ENCODE peak calls at places on chromosomes 11 and 22, in nine cellular contexts. I is GM23338, K is left lung, M is tibial nerve, Y is AG09319, D is left ventricle myocardium inferior, B is endothelial cell, L is WTC11, T is B cell. X is an unnamed sample.

GRCh38 chr22:33654173-33654890 is 265.9 kb downstream of the LARGE1 start:
- DNase-seq in M (no peak), T (no peak), D (no peak), Y (no peak), I (peak; percentile 52), B (peak; percentile 16), L (no peak), K (no peak), X (no peak)

GRCh38 chr11:75520688-75521087 is 5.1 kb downstream of the GDPD5 start:
- DNase-seq in B (no peak), Y (no peak), T (no peak), L (no peak), K (no peak), D (no peak), M (no peak), I (no peak), X (no peak)

GRCh38 chr11:113895367-113896155 is 9.0 kb upstream of the HTR3B start:
- DNase-seq in Y (no peak), D (no peak), K (no peak), B (no peak), I (peak; percentile 58), L (no peak), T (no peak), M (no peak), X (no peak)

GRCh38 chr11:76355172-76355571 is 25.8 kb downstream of the THAP12 start:
- DNase-seq in I (no peak), K (no peak), Y (no peak), L (no peak), B (no peak), M (no peak), D (no peak), T (no peak), X (no peak)

GRCh38 chr11:97015327-97015726 is 625.5 kb downstream of the JRKL start:
- DNase-seq in K (no peak), B (no peak), I (no peak), L (no peak), T (no peak), D (no peak), M (no peak), Y (no peak), X (no peak)

GRCh38 chr11:20840341-20840740 is 171.0 kb downstream of the NELL1 start:
- DNase-seq in Y (no peak), K (no peak), I (no peak), L (no peak), T (no peak), M (no peak), D (no peak), B (no peak), X (no peak)

GRCh38 chr11:57680552-57680874 is 12.6 kb downstream of the ZDHHC5 start:
- DNase-seq in L (no peak), T (no peak), I (no peak), K (no peak), Y (no peak), D (no peak), M (no peak), B (no peak), X (no peak)

GRCh38 chr11:83724704-83725114 is 438.5 kb upstream of the CCDC90B start:
- DNase-seq in T (no peak), Y (no peak), I (peak; percentile 71), M (peak; percentile 23), D (no peak), L (peak; percentile 47), K (peak; percentile 46), B (peak; percentile 16), X (peak; percentile 45)

GRCh38 chr11:56911312-56911711 is 77.4 kb upstream of the OR5AK2 start:
- DNase-seq in D (no peak), I (no peak), M (no peak), Y (no peak), L (no peak), K (no peak), B (no peak), T (no peak), X (no peak)

GRCh38 chr11:86663741-86664140 is 8.7 kb downstream of the ME3 start:
- DNase-seq in L (no peak), K (no peak), M (no peak), Y (no peak), B (no peak), I (no peak), D (no peak), T (no peak), X (no peak)

GRCh38 chr22:43890901-43891331 is 897 bp downstream of the PNPLA5 start:
- DNase-seq in D (no peak), M (no peak), L (peak; percentile 35), T (no peak), B (no peak), I (peak; percentile 61), K (no peak), Y (no peak), X (no peak)

GRCh38 chr11:46142561-46142960 is 21.3 kb upstream of the PHF21A start:
- DNase-seq in D (no peak), M (no peak), L (no peak), T (no peak), Y (no peak), I (no peak), K (no peak), B (no peak), X (no peak)

GRCh38 chr11:130407978-130408377 is 20.4 kb downstream of the ADAMTS8 start:
- DNase-seq in I (no peak), Y (no peak), K (no peak), B (no peak), M (no peak), L (no peak), T (no peak), D (peak; percentile 42), X (no peak)

GRCh38 chr11:119153049-119153818 is 4.4 kb downstream of the ABCG4 start:
- DNase-seq in T (no peak), D (no peak), M (no peak), L (peak; percentile 46), I (peak; percentile 63), B (peak; percentile 23), K (no peak), Y (no peak), X (no peak)
- TF ChIP-seq CTCF in T (no peak), D (no peak), M (no peak), L (no peak), I (peak; percentile 48), B (no peak), K (no peak), Y (no peak), X (no peak)

GRCh38 chr11:65584102-65584501 is 8.2 kb downstream of the EHBP1L1 start:
- DNase-seq in D (no peak), I (no peak), M (no peak), B (no peak), K (no peak), L (no peak), T (no peak), Y (no peak), X (no peak)

GRCh38 chr11:65586676-65587075 is 8.9 kb downstream of the KCNK7 start:
- DNase-seq in Y (peak; percentile 64), M (no peak), I (peak; percentile 59), D (no peak), L (peak; percentile 55), B (no peak), K (no peak), T (no peak), X (no peak)

GRCh38 chr11:65584723-65585171 is 8.9 kb downstream of the EHBP1L1 start:
- DNase-seq in Y (no peak), D (no peak), B (no peak), T (no peak), I (peak; percentile 58), L (peak; percentile 63), K (no peak), M (no peak), X (no peak)

GRCh38 chr11:65586247-65586630 is 9.4 kb downstream of the KCNK7 start:
- DNase-seq in L (no peak), K (no peak), B (no peak), I (no peak), T (no peak), D (no peak), Y (no peak), M (no peak), X (no peak)

DNA sequence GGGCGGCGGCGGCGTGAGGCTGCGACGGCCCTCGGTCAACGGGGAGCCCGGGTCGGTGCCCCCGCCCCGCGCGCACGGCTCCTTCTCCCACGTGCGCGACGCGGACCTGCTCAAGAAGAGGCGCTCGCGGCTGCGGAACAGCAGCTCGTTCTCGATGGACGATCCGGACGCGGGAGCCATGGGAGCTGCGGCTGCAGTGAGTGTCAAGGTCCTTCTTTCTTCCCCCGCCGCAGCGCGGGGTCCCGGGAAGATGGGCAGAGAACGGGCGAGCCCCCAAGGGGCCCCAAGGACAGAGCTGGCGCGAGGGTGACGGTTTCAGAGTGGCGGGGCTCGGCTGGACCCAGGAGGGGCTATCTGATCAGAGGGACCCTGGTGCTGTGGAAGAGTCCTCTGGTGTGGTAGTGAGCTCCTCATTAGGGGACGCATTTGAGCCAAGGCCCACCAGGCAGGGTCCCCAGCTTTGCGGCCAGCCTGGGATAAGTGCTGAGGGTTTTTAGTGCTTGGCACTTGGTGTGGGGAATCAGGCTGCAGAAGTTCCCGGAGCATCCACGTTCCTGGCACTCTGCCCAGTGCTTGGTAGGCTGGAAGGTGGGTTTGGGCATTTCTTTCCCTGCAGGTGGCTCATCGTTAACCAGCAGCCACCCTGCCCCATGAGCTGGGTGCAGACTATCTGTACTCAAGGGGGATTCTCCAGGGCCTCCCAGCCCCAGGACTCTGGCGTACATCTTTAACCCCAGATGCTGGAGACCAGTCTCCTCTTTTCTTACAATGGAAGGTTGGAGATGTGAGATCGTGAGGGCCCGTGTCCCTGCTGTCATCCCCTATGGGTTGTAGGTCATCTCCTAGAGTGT is 9.8 kb downstream of the EHBP1L1 start:
- DNase-seq in K (no peak), T (no peak), L (no peak), I (peak; percentile 46), B (no peak), Y (no peak), M (no peak), D (no peak), X (no peak)
- TF ChIP-seq CTCF in K (no peak), T (no peak), L (no peak), I (no peak), B (no peak), Y (no peak), M (no peak), D (no peak), X (no peak)

GRCh38 chr11:107916671-107917241 is 11.5 kb upstream of the RAB39A start:
- DNase-seq in B (peak; percentile 56), K (no peak), M (no peak), T (peak; percentile 47), L (peak; percentile 81), I (peak; percentile 73), Y (no peak), D (no peak), X (no peak)
- TF ChIP-seq CTCF in B (peak; percentile 52), K (peak; percentile 65), M (peak; percentile 22), T (peak; percentile 86), L (peak; percentile 92), I (peak; percentile 57), Y (peak; percentile 58), D (peak; percentile 44), X (peak; percentile 35)

DNA sequence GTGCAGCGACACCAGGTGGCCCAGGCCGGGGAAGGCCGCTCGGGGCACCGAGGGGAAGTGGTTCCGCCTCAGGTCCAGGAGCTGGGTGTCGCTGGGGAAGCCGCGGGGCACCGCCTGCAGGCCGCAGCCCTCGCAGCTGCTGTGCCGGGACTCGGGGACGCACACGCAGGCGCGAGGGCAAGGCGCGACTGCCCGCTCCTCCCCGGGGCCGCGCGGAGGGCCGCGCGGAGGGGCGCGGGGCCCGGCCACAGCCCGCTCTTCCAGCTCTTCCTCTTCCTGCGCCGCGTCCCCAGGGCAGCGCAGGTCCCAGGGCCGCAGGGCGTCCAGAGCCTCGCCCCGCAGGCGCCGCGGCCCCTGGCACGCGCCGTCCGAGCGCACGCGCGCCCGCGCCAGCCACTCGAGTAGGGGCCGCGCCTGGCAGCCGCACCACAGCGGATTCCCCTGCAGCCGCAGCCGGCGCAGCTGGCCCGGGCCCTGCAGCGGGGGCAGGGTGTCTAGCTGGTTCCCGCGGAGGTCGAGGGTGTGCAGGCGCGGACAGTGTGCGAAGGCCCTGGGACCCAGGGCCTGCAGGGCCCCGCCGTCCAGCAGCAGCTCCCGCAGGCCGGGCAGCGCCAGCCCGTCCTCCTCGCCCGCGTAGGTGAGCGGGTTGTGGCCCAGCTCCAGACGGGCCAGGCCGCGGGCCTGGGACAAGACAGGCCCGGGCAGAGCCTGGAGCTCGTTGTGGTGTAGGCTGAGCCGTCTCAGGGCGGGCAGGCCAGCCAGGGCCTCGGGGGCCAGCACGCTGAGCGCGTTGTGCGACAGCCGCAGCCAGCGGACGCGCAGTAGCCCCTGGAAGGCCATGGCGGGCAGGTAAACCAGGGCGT is 2.8 kb downstream of the CHADL start:
- DNase-seq in B (peak; percentile 70), Y (no peak), M (peak; percentile 21), L (peak; percentile 93), D (peak; percentile 76), K (peak; percentile 86), T (peak; percentile 90), I (peak; percentile 77), X (peak; percentile 91)
- TF ChIP-seq CTCF in B (no peak), Y (peak; percentile 39), M (peak; percentile 77), L (no peak), D (peak; percentile 70), K (peak; percentile 61), T (peak; percentile 77), I (peak; percentile 52), X (peak; percentile 79)